ENCODE peak calls at places on chromosomes 7 and 10, in four cellular contexts. One of them, this sample, is unnamed.

GRCh38 chr7:22173884-22174573 is 182.9 kb downstream of the RAPGEF5 start:
- DNase-seq in stimulated activated CD4-positive, alpha-beta T cell treated with anti-CD3 and anti-CD28 coated beads, Interleukin-1b, Interleukin-23, amount 100 ng/mL, for 24 hours: no peak
- DNase-seq in activated gamma-delta T cell: no peak
- DNase-seq in activated naive CD4-positive, alpha-beta T cell: no peak
- DNase-seq in this sample: peak

GRCh38 chr10:12510566-12510965 is 161.2 kb downstream of the CAMK1D start:
- DNase-seq in stimulated activated CD4-positive, alpha-beta T cell treated with anti-CD3 and anti-CD28 coated beads, Interleukin-1b, Interleukin-23, amount 100 ng/mL, for 24 hours: no peak
- DNase-seq in activated gamma-delta T cell: no peak
- DNase-seq in activated naive CD4-positive, alpha-beta T cell: no peak
- DNase-seq in this sample: peak

GRCh38 chr10:47316131-47316530 is 6.1 kb upstream of the GDF2 start:
- DNase-seq in activated naive CD4-positive, alpha-beta T cell: no peak
- DNase-seq in stimulated activated CD4-positive, alpha-beta T cell treated with anti-CD3 and anti-CD28 coated beads, Interleukin-1b, Interleukin-23, amount 100 ng/mL, for 24 hours: no peak
- DNase-seq in activated gamma-delta T cell: no peak
- DNase-seq in this sample: no peak

GRCh38 chr10:78688945-78689935 is 379.5 kb upstream of the ZMIZ1 start:
- DNase-seq in stimulated activated CD4-positive, alpha-beta T cell treated with anti-CD3 and anti-CD28 coated beads, Interleukin-1b, Interleukin-23, amount 100 ng/mL, for 24 hours: no peak
- DNase-seq in activated gamma-delta T cell: no peak
- DNase-seq in activated naive CD4-positive, alpha-beta T cell: no peak
- DNase-seq in this sample: no peak

GRCh38 chr7:71245038-71245437 is 113.1 kb downstream of the GALNT17 start:
- DNase-seq in activated gamma-delta T cell: no peak
- DNase-seq in activated naive CD4-positive, alpha-beta T cell: no peak
- DNase-seq in stimulated activated CD4-positive, alpha-beta T cell treated with anti-CD3 and anti-CD28 coated beads, Interleukin-1b, Interleukin-23, amount 100 ng/mL, for 24 hours: no peak
- DNase-seq in this sample: no peak

GRCh38 chr7:106629521-106629920 is 31.4 kb downstream of the CCDC71L start:
- DNase-seq in activated naive CD4-positive, alpha-beta T cell: no peak
- DNase-seq in activated gamma-delta T cell: no peak
- DNase-seq in stimulated activated CD4-positive, alpha-beta T cell treated with anti-CD3 and anti-CD28 coated beads, Interleukin-1b, Interleukin-23, amount 100 ng/mL, for 24 hours: no peak
- DNase-seq in this sample: peak

GRCh38 chr10:78260141-78260540 is 226.5 kb downstream of the RPS24 start:
- DNase-seq in stimulated activated CD4-positive, alpha-beta T cell treated with anti-CD3 and anti-CD28 coated beads, Interleukin-1b, Interleukin-23, amount 100 ng/mL, for 24 hours: no peak
- DNase-seq in activated gamma-delta T cell: no peak
- DNase-seq in activated naive CD4-positive, alpha-beta T cell: no peak
- DNase-seq in this sample: no peak

GRCh38 chr10:63759335-63759734 is 238.1 kb downstream of the REEP3 start:
- DNase-seq in activated gamma-delta T cell: no peak
- DNase-seq in stimulated activated CD4-positive, alpha-beta T cell treated with anti-CD3 and anti-CD28 coated beads, Interleukin-1b, Interleukin-23, amount 100 ng/mL, for 24 hours: no peak
- DNase-seq in activated naive CD4-positive, alpha-beta T cell: no peak
- DNase-seq in this sample: no peak

GRCh38 chr7:41582116-41582515 is 120.8 kb downstream of the INHBA start:
- DNase-seq in activated gamma-delta T cell: no peak
- DNase-seq in activated naive CD4-positive, alpha-beta T cell: no peak
- DNase-seq in stimulated activated CD4-positive, alpha-beta T cell treated with anti-CD3 and anti-CD28 coated beads, Interleukin-1b, Interleukin-23, amount 100 ng/mL, for 24 hours: no peak
- DNase-seq in this sample: no peak

GRCh38 chr10:66881814-66882213 is 44.0 kb upstream of the LRRTM3 start:
- DNase-seq in activated naive CD4-positive, alpha-beta T cell: no peak
- DNase-seq in stimulated activated CD4-positive, alpha-beta T cell treated with anti-CD3 and anti-CD28 coated beads, Interleukin-1b, Interleukin-23, amount 100 ng/mL, for 24 hours: no peak
- DNase-seq in activated gamma-delta T cell: no peak
- DNase-seq in this sample: no peak

GRCh38 chr7:21580073-21580521 is 37.3 kb downstream of the DNAH11 start:
- DNase-seq in activated naive CD4-positive, alpha-beta T cell: no peak
- DNase-seq in stimulated activated CD4-positive, alpha-beta T cell treated with anti-CD3 and anti-CD28 coated beads, Interleukin-1b, Interleukin-23, amount 100 ng/mL, for 24 hours: no peak
- DNase-seq in activated gamma-delta T cell: no peak
- DNase-seq in this sample: peak

GRCh38 chr7:16223963-16224707 is 197.2 kb downstream of the CRPPA start:
- DNase-seq in stimulated activated CD4-positive, alpha-beta T cell treated with anti-CD3 and anti-CD28 coated beads, Interleukin-1b, Interleukin-23, amount 100 ng/mL, for 24 hours: peak
- DNase-seq in activated gamma-delta T cell: no peak
- DNase-seq in activated naive CD4-positive, alpha-beta T cell: no peak
- DNase-seq in this sample: no peak

GRCh38 chr10:43965033-43965917 is 316.6 kb upstream of the ZNF32 start:
- DNase-seq in activated gamma-delta T cell: no peak
- DNase-seq in stimulated activated CD4-positive, alpha-beta T cell treated with anti-CD3 and anti-CD28 coated beads, Interleukin-1b, Interleukin-23, amount 100 ng/mL, for 24 hours: no peak
- DNase-seq in activated naive CD4-positive, alpha-beta T cell: no peak
- DNase-seq in this sample: peak

GRCh38 chr7:64581929-64582894 is 19.3 kb upstream of the ZNF680 start:
- DNase-seq in stimulated activated CD4-positive, alpha-beta T cell treated with anti-CD3 and anti-CD28 coated beads, Interleukin-1b, Interleukin-23, amount 100 ng/mL, for 24 hours: no peak
- DNase-seq in activated gamma-delta T cell: no peak
- DNase-seq in activated naive CD4-positive, alpha-beta T cell: no peak
- DNase-seq in this sample: peak

GRCh38 chr7:133771778-133772421 is 355.2 kb upstream of the LRGUK start:
- DNase-seq in activated gamma-delta T cell: no peak
- DNase-seq in stimulated activated CD4-positive, alpha-beta T cell treated with anti-CD3 and anti-CD28 coated beads, Interleukin-1b, Interleukin-23, amount 100 ng/mL, for 24 hours: no peak
- DNase-seq in activated naive CD4-positive, alpha-beta T cell: no peak
- DNase-seq in this sample: no peak

GRCh38 chr10:54800677-54801480 is at the start of gene PCDH15:
- DNase-seq in activated naive CD4-positive, alpha-beta T cell: no peak
- DNase-seq in activated gamma-delta T cell: no peak
- DNase-seq in stimulated activated CD4-positive, alpha-beta T cell treated with anti-CD3 and anti-CD28 coated beads, Interleukin-1b, Interleukin-23, amount 100 ng/mL, for 24 hours: no peak
- DNase-seq in this sample: peak

GRCh38 chr10:110681023-110681681 is 37.0 kb downstream of the RBM20 start:
- DNase-seq in activated naive CD4-positive, alpha-beta T cell: no peak
- DNase-seq in activated gamma-delta T cell: no peak
- DNase-seq in stimulated activated CD4-positive, alpha-beta T cell treated with anti-CD3 and anti-CD28 coated beads, Interleukin-1b, Interleukin-23, amount 100 ng/mL, for 24 hours: no peak
- DNase-seq in this sample: peak

GRCh38 chr7:6393667-6394056 is 54.1 kb downstream of the DAGLB start:
- DNase-seq in activated gamma-delta T cell: no peak
- DNase-seq in activated naive CD4-positive, alpha-beta T cell: no peak
- DNase-seq in stimulated activated CD4-positive, alpha-beta T cell treated with anti-CD3 and anti-CD28 coated beads, Interleukin-1b, Interleukin-23, amount 100 ng/mL, for 24 hours: no peak
- DNase-seq in this sample: no peak

GRCh38 chr10:113113918-113114317 is 163.9 kb downstream of the TCF7L2 start:
- DNase-seq in stimulated activated CD4-positive, alpha-beta T cell treated with anti-CD3 and anti-CD28 coated beads, Interleukin-1b, Interleukin-23, amount 100 ng/mL, for 24 hours: no peak
- DNase-seq in activated naive CD4-positive, alpha-beta T cell: no peak
- DNase-seq in activated gamma-delta T cell: no peak
- DNase-seq in this sample: no peak

GRCh38 chr7:99090811-99091582 is 52.9 kb downstream of the SMURF1 start:
- DNase-seq in activated naive CD4-positive, alpha-beta T cell: no peak
- DNase-seq in activated gamma-delta T cell: no peak
- DNase-seq in stimulated activated CD4-positive, alpha-beta T cell treated with anti-CD3 and anti-CD28 coated beads, Interleukin-1b, Interleukin-23, amount 100 ng/mL, for 24 hours: no peak
- DNase-seq in this sample: peak

GRCh38 chr10:133464582-133465031 is 10.9 kb downstream of the SCART1 start:
- DNase-seq in activated naive CD4-positive, alpha-beta T cell: no peak
- DNase-seq in activated gamma-delta T cell: no peak
- DNase-seq in stimulated activated CD4-positive, alpha-beta T cell treated with anti-CD3 and anti-CD28 coated beads, Interleukin-1b, Interleukin-23, amount 100 ng/mL, for 24 hours: no peak
- DNase-seq in this sample: no peak

GRCh38 chr10:74150151-74151056 is at the start of gene AP3M1:
- DNase-seq in stimulated activated CD4-positive, alpha-beta T cell treated with anti-CD3 and anti-CD28 coated beads, Interleukin-1b, Interleukin-23, amount 100 ng/mL, for 24 hours: peak
- DNase-seq in activated gamma-delta T cell: peak
- DNase-seq in activated naive CD4-positive, alpha-beta T cell: peak
- DNase-seq in this sample: no peak

GRCh38 chr7:157481389-157481788 is 144.6 kb downstream of the DNAJB6 start:
- DNase-seq in activated naive CD4-positive, alpha-beta T cell: no peak
- DNase-seq in activated gamma-delta T cell: no peak
- DNase-seq in stimulated activated CD4-positive, alpha-beta T cell treated with anti-CD3 and anti-CD28 coated beads, Interleukin-1b, Interleukin-23, amount 100 ng/mL, for 24 hours: no peak
- DNase-seq in this sample: no peak

GRCh38 chr10:98589007-98589406 is 142.3 kb upstream of the HPS1 start:
- DNase-seq in activated naive CD4-positive, alpha-beta T cell: no peak
- DNase-seq in activated gamma-delta T cell: no peak
- DNase-seq in stimulated activated CD4-positive, alpha-beta T cell treated with anti-CD3 and anti-CD28 coated beads, Interleukin-1b, Interleukin-23, amount 100 ng/mL, for 24 hours: no peak
- DNase-seq in this sample: no peak

GRCh38 chr7:81600608-81601007 is 169.2 kb downstream of the HGF start:
- DNase-seq in activated naive CD4-positive, alpha-beta T cell: no peak
- DNase-seq in activated gamma-delta T cell: no peak
- DNase-seq in stimulated activated CD4-positive, alpha-beta T cell treated with anti-CD3 and anti-CD28 coated beads, Interleukin-1b, Interleukin-23, amount 100 ng/mL, for 24 hours: no peak
- DNase-seq in this sample: peak

GRCh38 chr10:6232225-6232807 is 29.6 kb downstream of the PFKFB3 start:
- DNase-seq in stimulated activated CD4-positive, alpha-beta T cell treated with anti-CD3 and anti-CD28 coated beads, Interleukin-1b, Interleukin-23, amount 100 ng/mL, for 24 hours: no peak
- DNase-seq in activated naive CD4-positive, alpha-beta T cell: no peak
- DNase-seq in activated gamma-delta T cell: no peak
- DNase-seq in this sample: no peak

GRCh38 chr7:20107582-20107981 is 109.6 kb downstream of the MACC1 start:
- DNase-seq in activated gamma-delta T cell: no peak
- DNase-seq in activated naive CD4-positive, alpha-beta T cell: no peak
- DNase-seq in stimulated activated CD4-positive, alpha-beta T cell treated with anti-CD3 and anti-CD28 coated beads, Interleukin-1b, Interleukin-23, amount 100 ng/mL, for 24 hours: no peak
- DNase-seq in this sample: peak

GRCh38 chr10:22597142-22597541 is 117.2 kb downstream of the PIP4K2A start:
- DNase-seq in stimulated activated CD4-positive, alpha-beta T cell treated with anti-CD3 and anti-CD28 coated beads, Interleukin-1b, Interleukin-23, amount 100 ng/mL, for 24 hours: no peak
- DNase-seq in activated naive CD4-positive, alpha-beta T cell: no peak
- DNase-seq in activated gamma-delta T cell: no peak
- DNase-seq in this sample: peak

GRCh38 chr7:149763563-149764240 is 9.7 kb downstream of the ZNF467 start:
- DNase-seq in activated naive CD4-positive, alpha-beta T cell: no peak
- DNase-seq in stimulated activated CD4-positive, alpha-beta T cell treated with anti-CD3 and anti-CD28 coated beads, Interleukin-1b, Interleukin-23, amount 100 ng/mL, for 24 hours: no peak
- DNase-seq in activated gamma-delta T cell: no peak
- DNase-seq in this sample: no peak

GRCh38 chr10:1100691-1101368 is 44.6 kb downstream of the WDR37 start:
- DNase-seq in activated gamma-delta T cell: no peak
- DNase-seq in activated naive CD4-positive, alpha-beta T cell: no peak
- DNase-seq in stimulated activated CD4-positive, alpha-beta T cell treated with anti-CD3 and anti-CD28 coated beads, Interleukin-1b, Interleukin-23, amount 100 ng/mL, for 24 hours: no peak
- DNase-seq in this sample: no peak

This sample was measured in M059J.